ENCODE peak calls at places on chromosomes 16 and 17, in seven cellular contexts. K is cardiac fibroblast; J is effector memory CD4-positive, alpha-beta T cell; C is RCC 7860; I is mesenteric fat pad; W is A172; Y is GM04503. R is an unnamed sample.

GRCh38 chr16:82379601-82380000 is 209.6 kb upstream of the MPHOSPH6 start:
- DNase-seq in K (no peak), J (no peak), C (no peak), I (no peak), W (no peak), Y (no peak), R (no peak)

GRCh38 chr17:18187816-18188761 is 4.5 kb downstream of the ALKBH5 start:
- DNase-seq in K (peak), J (no peak), C (peak), I (no peak), W (peak), Y (peak), R (no peak)

GRCh38 chr17:20224379-20224778 is 215.2 kb downstream of the SPECC1 start:
- DNase-seq in K (no peak), J (no peak), C (no peak), I (no peak), W (no peak), Y (no peak), R (no peak)

GRCh38 chr17:18246880-18247612 is 11.5 kb downstream of the FLII start:
- DNase-seq in K (peak), J (no peak), C (no peak), I (no peak), W (no peak), Y (no peak), R (peak)

GRCh38 chr16:21598676-21599157 is 660 bp upstream of the METTL9 start:
- DNase-seq in K (no peak), J (no peak), C (no peak), I (no peak), W (no peak), Y (no peak), R (no peak)

GRCh38 chr16:89723279-89724250 is 2.2 kb downstream of the ZNF276 start:
- DNase-seq in K (peak), J (peak), C (no peak), I (no peak), W (no peak), Y (no peak), R (no peak)

GRCh38 chr16:75559564-75560372 is 3.7 kb upstream of the TMEM231 start:
- DNase-seq in K (peak), J (no peak), C (no peak), I (no peak), W (peak), Y (no peak), R (no peak)

GRCh38 chr17:70105641-70106040 is 30.6 kb downstream of the KCNJ16 start:
- DNase-seq in K (no peak), J (no peak), C (no peak), I (no peak), W (no peak), Y (no peak), R (no peak)

GRCh38 chr17:65039349-65039988 is 17.1 kb downstream of the GNA13 start:
- DNase-seq in K (no peak), J (peak), C (no peak), I (no peak), W (no peak), Y (no peak), R (no peak)

GRCh38 chr16:29029168-29029994 is 44.5 kb downstream of the LAT start:
- DNase-seq in K (peak), J (no peak), C (peak), I (peak), W (peak), Y (peak), R (no peak)

GRCh38 chr17:59845595-59846390 is 47.0 kb downstream of the TUBD1 start:
- DNase-seq in K (peak), J (no peak), C (peak), I (no peak), W (peak), Y (no peak), R (no peak)